ENCODE peak calls at places on chromosomes 5 and 9, in nine cellular contexts. N is iPS-NIHi11, A is AG09309, D is skeletal muscle cell, P is ecto neural progenitor cell, Z is NCI-H1930, S is GM06990, O is NCI-H2029 treated with DMSO at 0.1 percent for 48 hours, L is HuH-7. E is an unnamed sample.

GRCh38 chr5:16618138-16618897 is 1.5 kb upstream of the RETREG1 start:
- DNase-seq in N (no peak), A (no peak), D (no peak), P (no peak), Z (peak), S (no peak), O (no peak), L (no peak), E (no peak)

GRCh38 chr5:143471041-143471509 is 67.6 kb upstream of the NR3C1 start:
- DNase-seq in N (no peak), A (no peak), D (no peak), P (no peak), Z (no peak), S (no peak), O (no peak), L (no peak), E (no peak)

GRCh38 chr9:135282001-135282731 is 194.7 kb downstream of the OLFM1 start:
- DNase-seq in N (peak), A (no peak), D (no peak), P (no peak), Z (no peak), S (peak), O (peak), L (no peak), E (no peak)

GRCh38 chr5:35859101-35859661 is 2.5 kb downstream of the IL7R start:
- DNase-seq in N (no peak), A (no peak), D (no peak), P (no peak), Z (no peak), S (no peak), O (no peak), L (no peak), E (no peak)

GRCh38 chr5:94870496-94871214 is 252.2 kb downstream of the SLF1 start:
- DNase-seq in N (peak), A (no peak), D (no peak), P (no peak), Z (no peak), S (no peak), O (no peak), L (no peak), E (no peak)

GRCh38 chr5:35373196-35373696 is 143.0 kb upstream of the PRLR start:
- DNase-seq in N (no peak), A (no peak), D (no peak), P (no peak), Z (no peak), S (no peak), O (no peak), L (no peak), E (no peak)

GRCh38 chr9:81782313-81782712 is 93.0 kb upstream of the TLE1 start:
- DNase-seq in N (no peak), A (no peak), D (no peak), P (no peak), Z (no peak), S (no peak), O (no peak), L (no peak), E (no peak)

GRCh38 chr9:133060417-133060841 is 1.4 kb upstream of the CEL start:
- DNase-seq in N (no peak), A (no peak), D (no peak), P (no peak), Z (no peak), S (no peak), O (no peak), L (no peak), E (no peak)

GRCh38 chr5:95955996-95956899 is 5.4 kb downstream of the ELL2 start:
- DNase-seq in N (no peak), A (no peak), D (no peak), P (no peak), Z (no peak), S (no peak), O (no peak), L (no peak), E (no peak)

GRCh38 chr5:72451771-72452505 is 55.3 kb downstream of the ZNF366 start:
- DNase-seq in N (peak), A (peak), D (peak), P (no peak), Z (no peak), S (peak), O (no peak), L (no peak), E (peak)

GRCh38 chr5:142034994-142035393 is 22.2 kb upstream of the GNPDA1 start:
- DNase-seq in N (no peak), A (no peak), D (no peak), P (no peak), Z (no peak), S (no peak), O (no peak), L (no peak), E (no peak)

GRCh38 chr9:113233146-113233545 is 11.8 kb downstream of the SLC31A1 start:
- DNase-seq in N (no peak), A (no peak), D (no peak), P (no peak), Z (no peak), S (no peak), O (no peak), L (no peak), E (no peak)

GRCh38 chr5:64773533-64773932 is 4.8 kb downstream of the CWC27 start:
- DNase-seq in N (no peak), A (no peak), D (no peak), P (no peak), Z (no peak), S (peak), O (no peak), L (no peak), E (no peak)

GRCh38 chr9:385818-386398 is 171.2 kb downstream of the DOCK8 start:
- DNase-seq in N (peak), A (peak), D (no peak), P (peak), Z (peak), S (no peak), O (peak), L (peak), E (no peak)

GRCh38 chr5:88879724-88880123 is 3.3 kb downstream of the MEF2C start:
- DNase-seq in N (no peak), A (no peak), D (no peak), P (no peak), Z (no peak), S (no peak), O (no peak), L (no peak), E (no peak)

GRCh38 chr5:172958268-172959046 is 767 bp upstream of the RPL26L1 start:
- DNase-seq in N (peak), A (no peak), D (no peak), P (peak), Z (no peak), S (peak), O (peak), L (peak), E (peak)

GRCh38 chr5:159873680-159874079 is 42.6 kb upstream of the ADRA1B start:
- DNase-seq in N (no peak), A (no peak), D (no peak), P (no peak), Z (no peak), S (no peak), O (no peak), L (no peak), E (no peak)

GRCh38 chr5:174413520-174414314 is 310.7 kb upstream of the MSX2 start:
- DNase-seq in N (no peak), A (peak), D (peak), P (no peak), Z (no peak), S (no peak), O (no peak), L (no peak), E (no peak)

GRCh38 chr5:96690906-96691305 is 28.7 kb downstream of the CAST start:
- DNase-seq in N (no peak), A (no peak), D (no peak), P (no peak), Z (no peak), S (no peak), O (no peak), L (no peak), E (no peak)

GRCh38 chr5:139663752-139664151 is 15.6 kb downstream of the CXXC5 start:
- DNase-seq in N (no peak), A (no peak), D (no peak), P (no peak), Z (no peak), S (no peak), O (no peak), L (no peak), E (no peak)

GRCh38 chr9:111158375-111158774 is 120.1 kb upstream of the LPAR1 start:
- DNase-seq in N (no peak), A (peak), D (no peak), P (no peak), Z (no peak), S (no peak), O (no peak), L (no peak), E (no peak)

GRCh38 chr5:15821506-15821905 is 321.5 kb downstream of the FBXL7 start:
- DNase-seq in N (no peak), A (no peak), D (no peak), P (no peak), Z (no peak), S (no peak), O (no peak), L (no peak), E (no peak)

E was measured in osteocyte.